ENCODE peak calls at places on chromosome 1, in six cellular contexts. One of them, this sample, is unnamed.

GRCh38 chr1:116911166-116911553 is 1.4 kb downstream of the PTGFRN start:
- DNase-seq in lung: no peak
- DNase-seq in mammary epithelial cell: no peak
- DNase-seq in effector CD4-positive, alpha-beta T cell: no peak
- DNase-seq in bronchial epithelial cell: no peak
- DNase-seq in ascending aorta: no peak
- DNase-seq in this sample: no peak

GRCh38 chr1:42815938-42816599 is 853 bp upstream of the ERMAP start:
- DNase-seq in bronchial epithelial cell: peak; percentile 28
- DNase-seq in mammary epithelial cell: peak; percentile 20
- DNase-seq in effector CD4-positive, alpha-beta T cell: no peak
- DNase-seq in ascending aorta: no peak
- DNase-seq in lung: no peak
- DNase-seq in this sample: no peak

GRCh38 chr1:23169727-23170335 is 1.2 kb upstream of the LUZP1 start:
- DNase-seq in effector CD4-positive, alpha-beta T cell: no peak
- DNase-seq in ascending aorta: peak; percentile 35
- DNase-seq in lung: peak; percentile 49
- DNase-seq in bronchial epithelial cell: peak; percentile 80
- DNase-seq in mammary epithelial cell: peak; percentile 89
- DNase-seq in this sample: peak; percentile 21

GRCh38 chr1:230048322-230048721 is 18.7 kb upstream of the GALNT2 start:
- DNase-seq in ascending aorta: no peak
- DNase-seq in lung: no peak
- DNase-seq in effector CD4-positive, alpha-beta T cell: no peak
- DNase-seq in bronchial epithelial cell: no peak
- DNase-seq in mammary epithelial cell: no peak
- DNase-seq in this sample: peak; percentile 40

GRCh38 chr1:17587693-17588047 is 48.2 kb downstream of the ARHGEF10L start:
- DNase-seq in lung: no peak
- DNase-seq in mammary epithelial cell: peak; percentile 24
- DNase-seq in effector CD4-positive, alpha-beta T cell: no peak
- DNase-seq in ascending aorta: no peak
- DNase-seq in bronchial epithelial cell: no peak
- DNase-seq in this sample: peak; percentile 75

GRCh38 chr1:211730347-211730746 is 54.9 kb upstream of the NEK2 start:
- DNase-seq in effector CD4-positive, alpha-beta T cell: no peak
- DNase-seq in lung: no peak
- DNase-seq in mammary epithelial cell: no peak
- DNase-seq in ascending aorta: no peak
- DNase-seq in bronchial epithelial cell: no peak
- DNase-seq in this sample: no peak

GRCh38 chr1:210448293-210448892 is 119.7 kb downstream of the HHAT start:
- DNase-seq in mammary epithelial cell: peak; percentile 18
- DNase-seq in lung: no peak
- DNase-seq in ascending aorta: no peak
- DNase-seq in bronchial epithelial cell: peak; percentile 47
- DNase-seq in effector CD4-positive, alpha-beta T cell: no peak
- DNase-seq in this sample: peak; percentile 42

GRCh38 chr1:67535474-67535873 is 105.3 kb upstream of the SERBP1 start:
- DNase-seq in lung: peak; percentile 81
- DNase-seq in mammary epithelial cell: peak; percentile 78
- DNase-seq in ascending aorta: peak; percentile 33
- DNase-seq in bronchial epithelial cell: peak; percentile 90
- DNase-seq in effector CD4-positive, alpha-beta T cell: no peak
- DNase-seq in this sample: peak; percentile 92

GRCh38 chr1:175829845-175830244 is 86.5 kb upstream of the TNR start:
- DNase-seq in mammary epithelial cell: no peak
- DNase-seq in ascending aorta: no peak
- DNase-seq in lung: no peak
- DNase-seq in effector CD4-positive, alpha-beta T cell: no peak
- DNase-seq in bronchial epithelial cell: no peak
- DNase-seq in this sample: peak; percentile 52

GRCh38 chr1:77683836-77684148 is 1.3 kb upstream of the ZZZ3 start:
- DNase-seq in lung: no peak
- DNase-seq in ascending aorta: no peak
- DNase-seq in bronchial epithelial cell: no peak
- DNase-seq in effector CD4-positive, alpha-beta T cell: no peak
- DNase-seq in mammary epithelial cell: no peak
- DNase-seq in this sample: no peak

GRCh38 chr1:26787381-26787705 is 407 bp upstream of the PIGV start:
- DNase-seq in ascending aorta: no peak
- DNase-seq in lung: peak; percentile 32
- DNase-seq in effector CD4-positive, alpha-beta T cell: peak; percentile 51
- DNase-seq in mammary epithelial cell: peak; percentile 73
- DNase-seq in bronchial epithelial cell: peak; percentile 51
- DNase-seq in this sample: peak; percentile 80

GRCh38 chr1:161421456-161421855 is 53.8 kb upstream of the CFAP126 start:
- DNase-seq in effector CD4-positive, alpha-beta T cell: no peak
- DNase-seq in bronchial epithelial cell: no peak
- DNase-seq in ascending aorta: no peak
- DNase-seq in mammary epithelial cell: no peak
- DNase-seq in lung: no peak
- DNase-seq in this sample: no peak

GRCh38 chr1:171754381-171754705 is 12.5 kb upstream of the VAMP4 start:
- DNase-seq in lung: no peak
- DNase-seq in mammary epithelial cell: peak; percentile 75
- DNase-seq in ascending aorta: no peak
- DNase-seq in bronchial epithelial cell: peak; percentile 75
- DNase-seq in effector CD4-positive, alpha-beta T cell: no peak
- DNase-seq in this sample: no peak

GRCh38 chr1:9197186-9198099 is 37.1 kb upstream of the H6PD start:
- DNase-seq in lung: no peak
- DNase-seq in bronchial epithelial cell: no peak
- DNase-seq in ascending aorta: no peak
- DNase-seq in effector CD4-positive, alpha-beta T cell: no peak
- DNase-seq in mammary epithelial cell: no peak
- DNase-seq in this sample: no peak

GRCh38 chr1:201214461-201214860 is 23.8 kb downstream of the IGFN1 start:
- DNase-seq in bronchial epithelial cell: peak; percentile 20
- DNase-seq in lung: no peak
- DNase-seq in mammary epithelial cell: no peak
- DNase-seq in effector CD4-positive, alpha-beta T cell: no peak
- DNase-seq in ascending aorta: no peak
- DNase-seq in this sample: no peak

GRCh38 chr1:245031041-245031440 is 123.7 kb upstream of the KIF26B start:
- DNase-seq in mammary epithelial cell: no peak
- DNase-seq in effector CD4-positive, alpha-beta T cell: no peak
- DNase-seq in ascending aorta: no peak
- DNase-seq in bronchial epithelial cell: no peak
- DNase-seq in lung: no peak
- DNase-seq in this sample: no peak

GRCh38 chr1:155794605-155795265 is 62.3 kb downstream of the GON4L start:
- DNase-seq in effector CD4-positive, alpha-beta T cell: no peak
- DNase-seq in lung: no peak
- DNase-seq in bronchial epithelial cell: no peak
- DNase-seq in mammary epithelial cell: no peak
- DNase-seq in ascending aorta: no peak
- DNase-seq in this sample: no peak

GRCh38 chr1:224163311-224163710 is 19.7 kb upstream of the DEGS1 start:
- DNase-seq in ascending aorta: no peak
- DNase-seq in effector CD4-positive, alpha-beta T cell: no peak
- DNase-seq in bronchial epithelial cell: no peak
- DNase-seq in lung: no peak
- DNase-seq in mammary epithelial cell: no peak
- DNase-seq in this sample: no peak

GRCh38 chr1:19620786-19621185 is 23.3 kb upstream of the NBL1 start:
- DNase-seq in effector CD4-positive, alpha-beta T cell: no peak
- DNase-seq in bronchial epithelial cell: no peak
- DNase-seq in ascending aorta: no peak
- DNase-seq in mammary epithelial cell: no peak
- DNase-seq in lung: no peak
- DNase-seq in this sample: no peak

GRCh38 chr1:118294817-118295486 is 109.9 kb upstream of the SPAG17 start:
- DNase-seq in bronchial epithelial cell: no peak
- DNase-seq in lung: no peak
- DNase-seq in mammary epithelial cell: no peak
- DNase-seq in effector CD4-positive, alpha-beta T cell: no peak
- DNase-seq in ascending aorta: no peak
- DNase-seq in this sample: no peak

GRCh38 chr1:182217071-182217470 is 155.6 kb upstream of the ZNF648 start:
- DNase-seq in bronchial epithelial cell: peak; percentile 89
- DNase-seq in lung: no peak
- DNase-seq in mammary epithelial cell: peak; percentile 68
- DNase-seq in ascending aorta: no peak
- DNase-seq in effector CD4-positive, alpha-beta T cell: no peak
- DNase-seq in this sample: peak; percentile 46